ENCODE peak calls at places on chromosome 19, in eight cellular contexts. One of them, this sample, is unnamed.

GRCh38 chr19:17681505-17682125 is 6.5 kb downstream of the UNC13A start:
- DNase-seq in pancreas: no peak
- DNase-seq in fibroblast of mammary gland: peak
- DNase-seq in uterus: no peak
- DNase-seq in dorsolateral prefrontal cortex: no peak
- DNase-seq in AG09309: peak
- DNase-seq in brain microvascular endothelial cell: peak
- DNase-seq in AG04450: peak
- DNase-seq in this sample: peak

GRCh38 chr19:46815833-46816627 is 27.6 kb upstream of the SLC1A5 start:
- DNase-seq in dorsolateral prefrontal cortex: no peak
- DNase-seq in AG09309: no peak
- DNase-seq in pancreas: no peak
- DNase-seq in brain microvascular endothelial cell: no peak
- DNase-seq in uterus: no peak
- DNase-seq in fibroblast of mammary gland: no peak
- DNase-seq in AG04450: no peak
- DNase-seq in this sample: no peak

GRCh38 chr19:44943801-44944249 is 1.8 kb downstream of the APOC4 start:
- DNase-seq in pancreas: no peak
- DNase-seq in AG04450: no peak
- DNase-seq in AG09309: no peak
- DNase-seq in fibroblast of mammary gland: peak
- DNase-seq in uterus: no peak
- DNase-seq in dorsolateral prefrontal cortex: peak
- DNase-seq in brain microvascular endothelial cell: no peak
- DNase-seq in this sample: no peak

GRCh38 chr19:33456076-33456844 is 65.3 kb downstream of the PEPD start:
- DNase-seq in AG09309: no peak
- DNase-seq in brain microvascular endothelial cell: no peak
- DNase-seq in pancreas: peak
- DNase-seq in AG04450: no peak
- DNase-seq in fibroblast of mammary gland: no peak
- DNase-seq in dorsolateral prefrontal cortex: peak
- DNase-seq in uterus: no peak
- DNase-seq in this sample: no peak

GRCh38 chr19:44757735-44758505 is 9.4 kb downstream of the BCL3 start:
- DNase-seq in AG04450: no peak
- DNase-seq in brain microvascular endothelial cell: no peak
- DNase-seq in AG09309: no peak
- DNase-seq in pancreas: peak
- DNase-seq in uterus: peak
- DNase-seq in dorsolateral prefrontal cortex: peak
- DNase-seq in fibroblast of mammary gland: peak
- DNase-seq in this sample: no peak

GRCh38 chr19:4913996-4914735 is 4.9 kb downstream of the UHRF1 start:
- DNase-seq in uterus: no peak
- DNase-seq in brain microvascular endothelial cell: no peak
- DNase-seq in pancreas: no peak
- DNase-seq in AG09309: no peak
- DNase-seq in fibroblast of mammary gland: no peak
- DNase-seq in AG04450: no peak
- DNase-seq in dorsolateral prefrontal cortex: no peak
- DNase-seq in this sample: no peak

GRCh38 chr19:8503506-8503905 is 1.1 kb upstream of the PRAM1 start:
- DNase-seq in fibroblast of mammary gland: no peak
- DNase-seq in brain microvascular endothelial cell: no peak
- DNase-seq in pancreas: no peak
- DNase-seq in AG04450: no peak
- DNase-seq in AG09309: no peak
- DNase-seq in uterus: no peak
- DNase-seq in dorsolateral prefrontal cortex: no peak
- DNase-seq in this sample: no peak

GRCh38 chr19:52662631-52663030 is 24.5 kb upstream of the ZNF83 start:
- DNase-seq in dorsolateral prefrontal cortex: no peak
- DNase-seq in AG04450: no peak
- DNase-seq in uterus: no peak
- DNase-seq in pancreas: no peak
- DNase-seq in AG09309: no peak
- DNase-seq in fibroblast of mammary gland: no peak
- DNase-seq in brain microvascular endothelial cell: no peak
- DNase-seq in this sample: no peak

GRCh38 chr19:10419200-10419645 is 1.1 kb upstream of the PDE4A start:
- DNase-seq in brain microvascular endothelial cell: no peak
- DNase-seq in fibroblast of mammary gland: no peak
- DNase-seq in uterus: no peak
- DNase-seq in AG09309: no peak
- DNase-seq in dorsolateral prefrontal cortex: no peak
- DNase-seq in pancreas: no peak
- DNase-seq in AG04450: no peak
- DNase-seq in this sample: no peak

GRCh38 chr19:29596080-29596479 is 10.0 kb upstream of the POP4 start:
- DNase-seq in brain microvascular endothelial cell: no peak
- DNase-seq in uterus: no peak
- DNase-seq in AG04450: no peak
- DNase-seq in fibroblast of mammary gland: no peak
- DNase-seq in AG09309: no peak
- DNase-seq in pancreas: no peak
- DNase-seq in dorsolateral prefrontal cortex: no peak
- DNase-seq in this sample: no peak

GRCh38 chr19:35555301-35556005 is 8.0 kb downstream of the ATP4A start:
- DNase-seq in AG09309: no peak
- DNase-seq in fibroblast of mammary gland: peak
- DNase-seq in uterus: no peak
- DNase-seq in brain microvascular endothelial cell: no peak
- DNase-seq in pancreas: no peak
- DNase-seq in dorsolateral prefrontal cortex: no peak
- DNase-seq in AG04450: no peak
- DNase-seq in this sample: no peak

GRCh38 chr19:17406039-17406886 is 833 bp upstream of the BST2 start:
- DNase-seq in AG09309: no peak
- DNase-seq in fibroblast of mammary gland: no peak
- DNase-seq in brain microvascular endothelial cell: peak
- DNase-seq in uterus: no peak
- DNase-seq in dorsolateral prefrontal cortex: peak
- DNase-seq in AG04450: no peak
- DNase-seq in pancreas: no peak
- DNase-seq in this sample: no peak

GRCh38 chr19:4504297-4504701 is 14.0 kb downstream of the PLIN4 start:
- DNase-seq in AG09309: no peak
- DNase-seq in uterus: no peak
- DNase-seq in fibroblast of mammary gland: no peak
- DNase-seq in AG04450: no peak
- DNase-seq in brain microvascular endothelial cell: no peak
- DNase-seq in dorsolateral prefrontal cortex: peak
- DNase-seq in pancreas: peak
- DNase-seq in this sample: no peak

GRCh38 chr19:17855333-17856152 is 4.2 kb upstream of the RPL18A start:
- DNase-seq in pancreas: peak
- DNase-seq in dorsolateral prefrontal cortex: peak
- DNase-seq in AG09309: no peak
- DNase-seq in uterus: peak
- DNase-seq in brain microvascular endothelial cell: peak
- DNase-seq in fibroblast of mammary gland: peak
- DNase-seq in AG04450: no peak
- DNase-seq in this sample: peak

GRCh38 chr19:42023121-42023942 is 29.3 kb upstream of the ATP1A3 start:
- DNase-seq in AG09309: no peak
- DNase-seq in pancreas: no peak
- DNase-seq in uterus: no peak
- DNase-seq in dorsolateral prefrontal cortex: no peak
- DNase-seq in AG04450: no peak
- DNase-seq in brain microvascular endothelial cell: peak
- DNase-seq in fibroblast of mammary gland: peak
- DNase-seq in this sample: no peak

GRCh38 chr19:34323433-34324204 is 41.4 kb upstream of the GPI start:
- DNase-seq in pancreas: no peak
- DNase-seq in AG04450: no peak
- DNase-seq in fibroblast of mammary gland: no peak
- DNase-seq in AG09309: no peak
- DNase-seq in uterus: no peak
- DNase-seq in brain microvascular endothelial cell: no peak
- DNase-seq in dorsolateral prefrontal cortex: no peak
- DNase-seq in this sample: no peak

GRCh38 chr19:18746393-18747167 is 44.5 kb downstream of the COMP start:
- DNase-seq in AG09309: no peak
- DNase-seq in fibroblast of mammary gland: no peak
- DNase-seq in pancreas: no peak
- DNase-seq in uterus: no peak
- DNase-seq in dorsolateral prefrontal cortex: no peak
- DNase-seq in AG04450: no peak
- DNase-seq in brain microvascular endothelial cell: no peak
- DNase-seq in this sample: no peak

GRCh38 chr19:41998246-41999020 is 4.4 kb upstream of the ATP1A3 start:
- DNase-seq in dorsolateral prefrontal cortex: no peak
- DNase-seq in pancreas: peak
- DNase-seq in AG04450: no peak
- DNase-seq in fibroblast of mammary gland: peak
- DNase-seq in uterus: no peak
- DNase-seq in brain microvascular endothelial cell: peak
- DNase-seq in AG09309: no peak
- DNase-seq in this sample: no peak

GRCh38 chr19:34960940-34961679 is 2.9 kb downstream of the ZNF792 start:
- DNase-seq in dorsolateral prefrontal cortex: no peak
- DNase-seq in AG04450: no peak
- DNase-seq in pancreas: no peak
- DNase-seq in AG09309: no peak
- DNase-seq in uterus: no peak
- DNase-seq in fibroblast of mammary gland: no peak
- DNase-seq in brain microvascular endothelial cell: no peak
- DNase-seq in this sample: no peak

GRCh38 chr19:44278181-44278690 is 18.6 kb downstream of the ZNF233 start:
- DNase-seq in fibroblast of mammary gland: peak
- DNase-seq in dorsolateral prefrontal cortex: no peak
- DNase-seq in uterus: no peak
- DNase-seq in brain microvascular endothelial cell: peak
- DNase-seq in AG09309: peak
- DNase-seq in pancreas: no peak
- DNase-seq in AG04450: no peak
- DNase-seq in this sample: no peak

GRCh38 chr19:31436121-31436776 is 87.0 kb upstream of the TSHZ3 start:
- DNase-seq in pancreas: no peak
- DNase-seq in AG09309: no peak
- DNase-seq in brain microvascular endothelial cell: no peak
- DNase-seq in dorsolateral prefrontal cortex: no peak
- DNase-seq in uterus: no peak
- DNase-seq in fibroblast of mammary gland: peak
- DNase-seq in AG04450: no peak
- DNase-seq in this sample: no peak

GRCh38 chr19:1855040-1855827 is 7.0 kb upstream of the REXO1 start:
- DNase-seq in AG04450: peak
- DNase-seq in AG09309: no peak
- DNase-seq in dorsolateral prefrontal cortex: peak
- DNase-seq in uterus: peak
- DNase-seq in brain microvascular endothelial cell: peak
- DNase-seq in fibroblast of mammary gland: peak
- DNase-seq in pancreas: peak
- DNase-seq in this sample: no peak
- TF ChIP-seq CTCF in AG04450: no peak
- TF ChIP-seq CTCF in AG09309: no peak
- TF ChIP-seq CTCF in dorsolateral prefrontal cortex: no peak
- TF ChIP-seq CTCF in uterus: no peak
- TF ChIP-seq CTCF in brain microvascular endothelial cell: no peak
- TF ChIP-seq CTCF in fibroblast of mammary gland: no peak
- TF ChIP-seq CTCF in pancreas: no peak
- TF ChIP-seq CTCF in this sample: no peak

GRCh38 chr19:1221904-1222255 is 15.9 kb downstream of the CBARP start:
- DNase-seq in fibroblast of mammary gland: no peak
- DNase-seq in AG09309: no peak
- DNase-seq in AG04450: no peak
- DNase-seq in pancreas: no peak
- DNase-seq in dorsolateral prefrontal cortex: no peak
- DNase-seq in uterus: no peak
- DNase-seq in brain microvascular endothelial cell: no peak
- DNase-seq in this sample: no peak

GRCh38 chr19:1218751-1219567 is 13.4 kb downstream of the STK11 start:
- DNase-seq in uterus: no peak
- DNase-seq in fibroblast of mammary gland: no peak
- DNase-seq in AG04450: no peak
- DNase-seq in brain microvascular endothelial cell: no peak
- DNase-seq in dorsolateral prefrontal cortex: no peak
- DNase-seq in AG09309: no peak
- DNase-seq in pancreas: no peak
- DNase-seq in this sample: no peak

GRCh38 chr19:1219786-1220451 is 14.3 kb downstream of the STK11 start:
- DNase-seq in brain microvascular endothelial cell: no peak
- DNase-seq in dorsolateral prefrontal cortex: no peak
- DNase-seq in pancreas: no peak
- DNase-seq in AG09309: no peak
- DNase-seq in uterus: no peak
- DNase-seq in fibroblast of mammary gland: no peak
- DNase-seq in AG04450: no peak
- DNase-seq in this sample: no peak

GRCh38 chr19:1221141-1221903 is 15.7 kb downstream of the STK11 start:
- DNase-seq in fibroblast of mammary gland: peak
- DNase-seq in pancreas: peak
- DNase-seq in brain microvascular endothelial cell: no peak
- DNase-seq in uterus: peak
- DNase-seq in dorsolateral prefrontal cortex: peak
- DNase-seq in AG04450: no peak
- DNase-seq in AG09309: no peak
- DNase-seq in this sample: no peak

GRCh38 chr19:1220452-1221037 is 15.0 kb downstream of the STK11 start:
- DNase-seq in AG04450: no peak
- DNase-seq in fibroblast of mammary gland: no peak
- DNase-seq in dorsolateral prefrontal cortex: no peak
- DNase-seq in uterus: no peak
- DNase-seq in pancreas: no peak
- DNase-seq in brain microvascular endothelial cell: no peak
- DNase-seq in AG09309: no peak
- DNase-seq in this sample: no peak
- TF ChIP-seq CTCF in AG04450: no peak
- TF ChIP-seq CTCF in fibroblast of mammary gland: peak
- TF ChIP-seq CTCF in dorsolateral prefrontal cortex: no peak
- TF ChIP-seq CTCF in uterus: no peak
- TF ChIP-seq CTCF in pancreas: no peak
- TF ChIP-seq CTCF in brain microvascular endothelial cell: peak
- TF ChIP-seq CTCF in AG09309: peak
- TF ChIP-seq CTCF in this sample: no peak

GRCh38 chr19:51639916-51640315 is 6.7 kb downstream of the SIGLEC14 start:
- DNase-seq in uterus: no peak
- DNase-seq in pancreas: no peak
- DNase-seq in AG09309: no peak
- DNase-seq in dorsolateral prefrontal cortex: no peak
- DNase-seq in AG04450: no peak
- DNase-seq in brain microvascular endothelial cell: no peak
- DNase-seq in fibroblast of mammary gland: no peak
- DNase-seq in this sample: no peak
- TF ChIP-seq CTCF in uterus: no peak
- TF ChIP-seq CTCF in pancreas: no peak
- TF ChIP-seq CTCF in AG09309: no peak
- TF ChIP-seq CTCF in dorsolateral prefrontal cortex: no peak
- TF ChIP-seq CTCF in AG04450: no peak
- TF ChIP-seq CTCF in brain microvascular endothelial cell: no peak
- TF ChIP-seq CTCF in fibroblast of mammary gland: no peak
- TF ChIP-seq CTCF in this sample: no peak

DNA sequence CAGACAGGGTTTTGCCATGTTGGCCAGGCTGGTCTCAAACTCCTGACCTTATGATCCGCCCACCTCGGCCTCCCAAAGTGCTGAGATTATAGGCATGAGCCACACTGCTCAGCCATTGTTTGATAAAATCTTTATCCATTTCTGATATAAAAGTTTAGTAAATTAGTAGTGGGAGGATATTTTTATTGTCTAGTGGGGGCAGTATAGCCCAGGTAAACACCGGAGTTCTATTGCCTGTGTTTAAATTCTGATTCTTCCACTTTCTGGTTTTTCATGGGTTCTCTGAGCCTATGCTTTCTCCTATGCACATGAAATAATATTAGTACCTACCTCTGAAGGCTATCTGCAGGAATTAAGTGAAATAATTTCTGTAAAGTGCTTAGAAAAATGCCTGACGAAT is 20.1 kb upstream of the ARHGEF18 start:
- DNase-seq in brain microvascular endothelial cell: no peak
- DNase-seq in AG09309: no peak
- DNase-seq in fibroblast of mammary gland: no peak
- DNase-seq in dorsolateral prefrontal cortex: no peak
- DNase-seq in uterus: no peak
- DNase-seq in AG04450: no peak
- DNase-seq in pancreas: no peak
- DNase-seq in this sample: no peak
- TF ChIP-seq CTCF in brain microvascular endothelial cell: no peak
- TF ChIP-seq CTCF in AG09309: no peak
- TF ChIP-seq CTCF in fibroblast of mammary gland: no peak
- TF ChIP-seq CTCF in dorsolateral prefrontal cortex: no peak
- TF ChIP-seq CTCF in uterus: no peak
- TF ChIP-seq CTCF in AG04450: no peak
- TF ChIP-seq CTCF in pancreas: no peak
- TF ChIP-seq CTCF in this sample: no peak